ENCODE peak calls at places on chromosome 20, in eight cellular contexts. F is Calu3; B is AG08395; V is RKO; N is cardiac muscle cell; O is T-helper 9 cell; J is activated naive CD4-positive, alpha-beta T cell treated with anti-CD3 and anti-CD28 coated beads for 36 hours; S is epithelial cell of proximal tubule. U is an unnamed sample.
A peak's percentile ranks its signal among the peaks of the same experiment; 100 is the strongest.

GRCh38 chr20:32823078-32823477 is 3.3 kb downstream of the MAPRE1 start:
- DNase-seq in F (peak; percentile 26), B (peak; percentile 76), V (peak; percentile 71), N (peak; percentile 76), O (no peak), J (peak; percentile 52), S (no peak), U (peak; percentile 68)

GRCh38 chr20:16158090-16158975 is 414.9 kb downstream of the KIF16B start:
- DNase-seq in F (no peak), B (no peak), V (no peak), N (no peak), O (no peak), J (no peak), S (no peak), U (no peak)

GRCh38 chr20:32438331-32438858 is 80.3 kb downstream of the ASXL1 start:
- DNase-seq in F (no peak), B (no peak), V (no peak), N (no peak), O (no peak), J (peak; percentile 4), S (no peak), U (no peak)

GRCh38 chr20:13930246-13930645 is 60.2 kb downstream of the SEL1L2 start:
- DNase-seq in F (peak; percentile 57), B (peak; percentile 24), V (no peak), N (no peak), O (no peak), J (no peak), S (no peak), U (peak; percentile 12)

GRCh38 chr20:39269031-39269461 is 306.9 kb downstream of the DHX35 start:
- DNase-seq in F (peak; percentile 82), B (peak; percentile 57), V (peak; percentile 47), N (peak; percentile 34), O (peak; percentile 3), J (peak; percentile 61), S (no peak), U (no peak)

GRCh38 chr20:54061106-54061881 is 9.1 kb downstream of the BCAS1 start:
- DNase-seq in F (no peak), B (peak; percentile 53), V (peak; percentile 15), N (peak; percentile 64), O (no peak), J (no peak), S (peak; percentile 86), U (peak; percentile 21)

GRCh38 chr20:58719971-58720371 is 27.4 kb downstream of the NPEPL1 start:
- DNase-seq in F (no peak), B (no peak), V (no peak), N (no peak), O (no peak), J (no peak), S (no peak), U (no peak)

GRCh38 chr20:41171736-41172295 is 34.5 kb downstream of the PLCG1 start:
- DNase-seq in F (no peak), B (no peak), V (no peak), N (no peak), O (no peak), J (peak; percentile 2), S (no peak), U (no peak)

GRCh38 chr20:33846291-33846916 is 35.3 kb downstream of the CHMP4B start:
- DNase-seq in F (no peak), B (no peak), V (no peak), N (peak; percentile 89), O (no peak), J (no peak), S (no peak), U (no peak)

GRCh38 chr20:59123011-59123676 is 40.5 kb upstream of the ZNF831 start:
- DNase-seq in F (no peak), B (no peak), V (no peak), N (no peak), O (peak; percentile 28), J (peak; percentile 71), S (no peak), U (no peak)

GRCh38 chr20:63035284-63036185 is 28.8 kb upstream of the BHLHE23 start:
- DNase-seq in F (no peak), B (no peak), V (no peak), N (no peak), O (no peak), J (no peak), S (no peak), U (no peak)

GRCh38 chr20:51525241-51526104 is 17.0 kb downstream of the NFATC2 start:
- DNase-seq in F (no peak), B (peak; percentile 20), V (no peak), N (no peak), O (peak; percentile 39), J (peak; percentile 70), S (no peak), U (no peak)

GRCh38 chr20:63553251-63553932 is 567 bp upstream of the FNDC11 start:
- DNase-seq in F (peak; percentile 81), B (peak; percentile 92), V (peak; percentile 37), N (peak; percentile 81), O (peak; percentile 97), J (peak; percentile 93), S (peak; percentile 30), U (peak; percentile 80)

GRCh38 chr20:13839421-13840092 is 54.7 kb downstream of the NDUFAF5 start:
- DNase-seq in F (no peak), B (peak; percentile 86), V (no peak), N (peak; percentile 26), O (no peak), J (no peak), S (no peak), U (peak; percentile 58)

GRCh38 chr20:9081423-9081966 is 12.6 kb downstream of the PLCB4 start:
- DNase-seq in F (no peak), B (peak; percentile 45), V (no peak), N (no peak), O (no peak), J (no peak), S (no peak), U (peak; percentile 92)

GRCh38 chr20:23923891-23924435 is 44.4 kb upstream of the CST5 start:
- DNase-seq in F (no peak), B (no peak), V (no peak), N (no peak), O (no peak), J (no peak), S (no peak), U (no peak)

GRCh38 chr20:41076776-41077175 is 48.2 kb downstream of the TOP1 start:
- DNase-seq in F (no peak), B (no peak), V (no peak), N (no peak), O (no peak), J (no peak), S (no peak), U (no peak)

GRCh38 chr20:21682576-21682975 is 22.9 kb upstream of the PAX1 start:
- DNase-seq in F (no peak), B (no peak), V (no peak), N (no peak), O (no peak), J (no peak), S (peak; percentile 31), U (peak; percentile 18)

GRCh38 chr20:59807909-59808728 is 125.3 kb downstream of the SYCP2 start:
- DNase-seq in F (no peak), B (no peak), V (no peak), N (no peak), O (no peak), J (no peak), S (no peak), U (no peak)

GRCh38 chr20:60648556-60648955 is 603.5 kb upstream of the CDH4 start:
- DNase-seq in F (no peak), B (no peak), V (no peak), N (no peak), O (no peak), J (no peak), S (no peak), U (no peak)

GRCh38 chr20:8313073-8313472 is 181.0 kb downstream of the PLCB1 start:
- DNase-seq in F (no peak), B (no peak), V (no peak), N (no peak), O (no peak), J (no peak), S (no peak), U (no peak)

GRCh38 chr20:22536956-22537756 is 47.2 kb downstream of the FOXA2 start:
- DNase-seq in F (no peak), B (no peak), V (no peak), N (no peak), O (no peak), J (no peak), S (no peak), U (no peak)

GRCh38 chr20:54622338-54623280 is 147.2 kb downstream of the DOK5 start:
- DNase-seq in F (no peak), B (no peak), V (no peak), N (peak; percentile 28), O (no peak), J (no peak), S (no peak), U (no peak)

GRCh38 chr20:62704341-62704948 is 4.2 kb upstream of the NTSR1 start:
- DNase-seq in F (peak; percentile 94), B (peak; percentile 91), V (peak; percentile 97), N (peak; percentile 91), O (no peak), J (no peak), S (peak; percentile 22), U (peak; percentile 66)

GRCh38 chr20:56634307-56634706 is 5.2 kb downstream of the TFAP2C start:
- DNase-seq in F (no peak), B (no peak), V (no peak), N (no peak), O (no peak), J (no peak), S (no peak), U (no peak)

GRCh38 chr20:60465439-60465838 is 507.2 kb downstream of the CDH26 start:
- DNase-seq in F (no peak), B (no peak), V (no peak), N (no peak), O (no peak), J (no peak), S (no peak), U (no peak)